ENCODE peak calls at places on chromosomes 2 and 18, in four cellular contexts. One of them, this sample, is unnamed.

GRCh38 chr18:9825571-9826073 is 60.2 kb upstream of the TXNDC2 start:
- DNase-seq in adipocyte: peak; percentile 78
- DNase-seq in left lobe of liver: no peak
- DNase-seq in A673: peak; percentile 60
- DNase-seq in this sample: no peak

GRCh38 chr2:127000937-127001336 is 102.2 kb downstream of the TEX51 start:
- DNase-seq in A673: no peak
- DNase-seq in left lobe of liver: no peak
- DNase-seq in adipocyte: no peak
- DNase-seq in this sample: no peak

GRCh38 chr2:241546771-241547498 is 11.6 kb upstream of the BOK start:
- DNase-seq in left lobe of liver: no peak
- DNase-seq in adipocyte: peak; percentile 64
- DNase-seq in A673: peak; percentile 66
- DNase-seq in this sample: no peak

GRCh38 chr2:24508878-24509277 is 17.8 kb downstream of the NCOA1 start:
- DNase-seq in left lobe of liver: no peak
- DNase-seq in adipocyte: peak; percentile 29
- DNase-seq in A673: peak; percentile 62
- DNase-seq in this sample: no peak

GRCh38 chr2:13662055-13662454 is 945.3 kb downstream of the TRIB2 start:
- DNase-seq in left lobe of liver: no peak
- DNase-seq in adipocyte: peak; percentile 45
- DNase-seq in A673: no peak
- DNase-seq in this sample: no peak

GRCh38 chr2:215967590-215968373 is 45.6 kb downstream of the MREG start:
- DNase-seq in left lobe of liver: no peak
- DNase-seq in A673: peak; percentile 32
- DNase-seq in adipocyte: no peak
- DNase-seq in this sample: no peak

GRCh38 chr2:66547887-66548286 is 113.0 kb downstream of the MEIS1 start:
- DNase-seq in adipocyte: no peak
- DNase-seq in left lobe of liver: no peak
- DNase-seq in A673: no peak
- DNase-seq in this sample: no peak

GRCh38 chr2:43269074-43269572 is 42.7 kb upstream of the ZFP36L2 start:
- DNase-seq in left lobe of liver: peak; percentile 60
- DNase-seq in A673: no peak
- DNase-seq in adipocyte: peak; percentile 88
- DNase-seq in this sample: no peak

GRCh38 chr2:99877963-99878362 is 264.4 kb downstream of the AFF3 start:
- DNase-seq in adipocyte: no peak
- DNase-seq in A673: no peak
- DNase-seq in left lobe of liver: no peak
- DNase-seq in this sample: no peak

GRCh38 chr2:19003554-19003953 is 354.9 kb downstream of the OSR1 start:
- DNase-seq in left lobe of liver: no peak
- DNase-seq in A673: no peak
- DNase-seq in adipocyte: no peak
- DNase-seq in this sample: no peak

GRCh38 chr2:102703748-102704147 is 58.1 kb upstream of the TMEM182 start:
- DNase-seq in left lobe of liver: no peak
- DNase-seq in A673: peak; percentile 27
- DNase-seq in adipocyte: peak; percentile 46
- DNase-seq in this sample: no peak

GRCh38 chr2:202072737-202073396 is at the start of gene KIAA2012:
- DNase-seq in left lobe of liver: no peak
- DNase-seq in A673: no peak
- DNase-seq in adipocyte: no peak
- DNase-seq in this sample: no peak

GRCh38 chr2:172103471-172104292 is 982 bp upstream of the DLX2 start:
- DNase-seq in left lobe of liver: peak; percentile 79
- DNase-seq in A673: peak; percentile 91
- DNase-seq in adipocyte: peak; percentile 94
- DNase-seq in this sample: peak; percentile 89

GRCh38 chr2:232170391-232170790 is 208.2 kb upstream of the ALPP start:
- DNase-seq in adipocyte: no peak
- DNase-seq in left lobe of liver: no peak
- DNase-seq in A673: no peak
- DNase-seq in this sample: no peak

GRCh38 chr2:239009001-239009961 is 161.4 kb downstream of the TWIST2 start:
- DNase-seq in left lobe of liver: no peak
- DNase-seq in A673: no peak
- DNase-seq in adipocyte: no peak
- DNase-seq in this sample: no peak

GRCh38 chr2:169683425-169684134 is 10.6 kb downstream of the CFAP210 start:
- DNase-seq in left lobe of liver: peak; percentile 50
- DNase-seq in adipocyte: no peak
- DNase-seq in A673: no peak
- DNase-seq in this sample: no peak

GRCh38 chr2:162636206-162636728 is 202.3 kb downstream of the KCNH7 start:
- DNase-seq in adipocyte: no peak
- DNase-seq in A673: no peak
- DNase-seq in left lobe of liver: peak; percentile 46
- DNase-seq in this sample: no peak

GRCh38 chr2:71784734-71785549 is 331.6 kb downstream of the DYSF start:
- DNase-seq in left lobe of liver: no peak
- DNase-seq in A673: peak; percentile 36
- DNase-seq in adipocyte: peak; percentile 69
- DNase-seq in this sample: peak; percentile 49

GRCh38 chr2:46385786-46386577 is 88.8 kb downstream of the EPAS1 start:
- DNase-seq in adipocyte: peak; percentile 68
- DNase-seq in left lobe of liver: no peak
- DNase-seq in A673: no peak
- DNase-seq in this sample: peak; percentile 64

GRCh38 chr2:25877431-25878360 is 591 bp downstream of the ASXL2 start:
- DNase-seq in left lobe of liver: peak; percentile 59
- DNase-seq in A673: peak; percentile 71
- DNase-seq in adipocyte: peak; percentile 78
- DNase-seq in this sample: no peak

GRCh38 chr2:46818141-46818552 is 97.5 kb downstream of the MCFD2 start:
- DNase-seq in adipocyte: no peak
- DNase-seq in left lobe of liver: peak; percentile 48
- DNase-seq in A673: no peak
- DNase-seq in this sample: no peak

GRCh38 chr2:88250402-88250801 is 80.3 kb downstream of the THNSL2 start:
- DNase-seq in A673: no peak
- DNase-seq in left lobe of liver: no peak
- DNase-seq in adipocyte: no peak
- DNase-seq in this sample: no peak

GRCh38 chr2:85446296-85447221 is 28.0 kb downstream of the SH2D6 start:
- DNase-seq in A673: no peak
- DNase-seq in adipocyte: no peak
- DNase-seq in left lobe of liver: no peak
- DNase-seq in this sample: no peak

GRCh38 chr2:42964444-42965081 is 172.2 kb upstream of the HAAO start:
- DNase-seq in A673: no peak
- DNase-seq in left lobe of liver: no peak
- DNase-seq in adipocyte: peak; percentile 97
- DNase-seq in this sample: no peak

GRCh38 chr2:230975927-230976326 is 20.0 kb upstream of the SPATA3 start:
- DNase-seq in left lobe of liver: no peak
- DNase-seq in adipocyte: no peak
- DNase-seq in A673: no peak
- DNase-seq in this sample: no peak